ENCODE peak calls at places on chromosome 15, in nine cellular contexts. P is cardiac muscle cell, V is psoas muscle, T is A549, D is left ventricle myocardium inferior, R is neural progenitor cell, E is heart left ventricle, F is sigmoid colon, J is pancreas. Q is an unnamed sample. For H3K4me1, the result is how much of the 10 kb centered on the place peaks cover.

GRCh38 chr15:58066042-58066867 is 744 bp upstream of the ALDH1A2 start:
- DNase-seq in P (peak), F (peak), E (peak), V (peak), D (peak), J (peak), R (peak), T (peak), Q (peak)

GRCh38 chr15:55499158-55499557 is 8.9 kb downstream of the DNAAF4 start:
- DNase-seq in E (no peak), D (no peak), V (no peak), T (no peak), R (peak), F (no peak), P (no peak), J (no peak), Q (no peak)

GRCh38 chr15:78626611-78627010 is 5.8 kb upstream of the CHRNA3 start:
- DNase-seq in D (no peak), P (no peak), T (no peak), F (no peak), E (no peak), R (no peak), V (no peak), J (no peak), Q (no peak)

GRCh38 chr15:58521293-58521991 is 89.7 kb downstream of the LIPC start:
- DNase-seq in J (no peak), D (peak), V (no peak), E (peak), R (no peak), P (peak), F (no peak), T (peak), Q (peak)

GRCh38 chr15:80559320-80559693 is 135.8 kb upstream of the ABHD17C start:
- DNase-seq in J (no peak), V (no peak), P (no peak), D (no peak), T (no peak), F (no peak), R (no peak), E (no peak), Q (no peak)

GRCh38 chr15:91867581-91868026 is 14.1 kb downstream of the SLCO3A1 start:
- DNase-seq in V (peak), R (no peak), P (peak), J (peak), T (peak), E (peak), D (peak), F (peak), Q (peak)

GRCh38 chr15:92869977-92870644 is 30.0 kb upstream of the CHD2 start:
- DNase-seq in R (no peak), E (no peak), F (peak), D (no peak), V (no peak), T (peak), P (peak), J (no peak), Q (no peak)

GRCh38 chr15:91963051-91963450 is 109.5 kb downstream of the SLCO3A1 start:
- DNase-seq in T (no peak), E (no peak), V (no peak), D (no peak), R (peak), J (no peak), P (no peak), F (no peak), Q (no peak)

GRCh38 chr15:39287322-39288195 is 293.3 kb upstream of the THBS1 start:
- DNase-seq in D (no peak), T (no peak), V (no peak), F (no peak), J (no peak), E (no peak), P (no peak), R (no peak), Q (no peak)

GRCh38 chr15:66703540-66703941 is 1.5 kb downstream of the SMAD6 start:
- DNase-seq in V (peak), J (peak), F (no peak), R (peak), E (peak), P (peak), T (no peak), D (peak), Q (no peak)

GRCh38 chr15:85997618-85998017 is 82.1 kb upstream of the AGBL1 start:
- DNase-seq in D (no peak), T (no peak), P (no peak), J (no peak), F (no peak), R (no peak), V (no peak), E (no peak), Q (no peak)

GRCh38 chr15:77030928-77031375 is 36.0 kb downstream of the PSTPIP1 start:
- DNase-seq in V (peak), D (no peak), E (peak), P (no peak), T (no peak), F (peak), R (peak), J (peak), Q (no peak)

GRCh38 chr15:84685304-84685703 is 27.3 kb upstream of the NMB start:
- DNase-seq in T (peak), P (peak), J (no peak), V (peak), R (no peak), E (no peak), F (peak), D (peak), Q (no peak)

GRCh38 chr15:85543741-85544155 is 163.3 kb downstream of the AKAP13 start:
- DNase-seq in R (no peak), P (no peak), D (peak), F (peak), T (no peak), J (peak), E (peak), V (peak), Q (peak)

GRCh38 chr15:67110958-67111864 is 45.8 kb downstream of the SMAD3 start:
- DNase-seq in J (no peak), R (no peak), F (no peak), V (no peak), E (no peak), D (no peak), P (no peak), T (no peak), Q (no peak)

GRCh38 chr15:56698268-56698667 is 35.0 kb downstream of the ZNF280D start:
- DNase-seq in F (no peak), T (no peak), D (no peak), E (no peak), R (no peak), J (no peak), V (no peak), P (no peak), Q (no peak)

GRCh38 chr15:31236184-31237041 is 90.2 kb upstream of the KLF13 start:
- DNase-seq in F (peak), E (peak), T (peak), V (peak), J (peak), D (peak), R (no peak), P (peak), Q (peak)

GRCh38 chr15:77027697-77028450 is 32.9 kb downstream of the PSTPIP1 start:
- DNase-seq in J (peak), P (peak), E (peak), V (peak), D (no peak), T (no peak), F (peak), R (peak), Q (no peak)

GRCh38 chr15:29819979-29820801 is 2.1 kb downstream of the TJP1 start:
- DNase-seq in T (no peak), D (no peak), P (no peak), E (no peak), V (no peak), J (no peak), F (no peak), R (no peak), Q (no peak)

GRCh38 chr15:38623744-38624143 is 59.1 kb upstream of the RASGRP1 start:
- DNase-seq in P (no peak), D (peak), J (no peak), F (no peak), R (no peak), T (no peak), V (no peak), E (no peak), Q (peak)

GRCh38 chr15:93152951-93153350 is 63.9 kb upstream of the RGMA start:
- DNase-seq in V (peak), F (peak), T (no peak), J (peak), R (no peak), P (peak), D (peak), E (peak), Q (peak)

GRCh38 chr15:90386221-90386620 is 1.8 kb upstream of the IQGAP1 start:
- DNase-seq in V (no peak), F (no peak), J (no peak), E (no peak), D (no peak), P (no peak), T (no peak), R (no peak), Q (no peak)
- H3K4me1 ChIP-seq in V (under half), F (under half), J (under half), E (under half), D (under half), P (under half), T (under half), R (under half), Q (under half)

DNA sequence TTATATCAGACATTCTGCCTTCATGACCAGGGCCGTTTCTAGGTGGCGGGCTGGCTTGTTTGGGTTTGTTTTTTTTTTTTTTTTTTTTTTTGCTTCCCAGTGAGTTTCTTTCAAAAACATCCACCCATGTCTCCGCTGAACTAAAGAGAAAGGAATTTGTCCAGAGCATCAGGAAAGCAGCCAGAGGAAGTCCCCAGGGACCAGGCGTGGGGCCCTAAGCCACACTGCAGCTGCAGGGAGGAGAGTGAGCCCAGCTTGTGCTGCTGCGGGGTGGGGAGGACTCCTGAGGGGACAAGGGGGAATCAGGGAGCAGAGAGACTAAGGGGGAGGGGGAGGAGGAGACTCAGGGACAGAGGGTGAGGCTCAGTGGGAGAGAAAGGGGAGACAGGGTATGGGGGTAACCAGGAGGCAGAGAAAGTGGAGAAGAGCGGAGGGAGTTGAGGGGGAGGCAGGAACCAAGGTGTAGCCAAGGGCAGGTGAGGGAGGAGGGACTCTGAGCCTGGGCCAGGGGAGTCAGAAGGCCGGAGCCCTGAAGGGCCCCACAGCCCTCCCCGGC is 49.5 kb downstream of the CYP11A1 start:
- DNase-seq in V (peak), R (no peak), P (peak), E (peak), T (peak), D (peak), J (peak), F (peak), Q (peak)
- H3K27ac ChIP-seq in V (peak), R (no peak), P (no peak), E (peak), T (peak), D (peak), J (no peak), F (peak), Q (peak)

DNA sequence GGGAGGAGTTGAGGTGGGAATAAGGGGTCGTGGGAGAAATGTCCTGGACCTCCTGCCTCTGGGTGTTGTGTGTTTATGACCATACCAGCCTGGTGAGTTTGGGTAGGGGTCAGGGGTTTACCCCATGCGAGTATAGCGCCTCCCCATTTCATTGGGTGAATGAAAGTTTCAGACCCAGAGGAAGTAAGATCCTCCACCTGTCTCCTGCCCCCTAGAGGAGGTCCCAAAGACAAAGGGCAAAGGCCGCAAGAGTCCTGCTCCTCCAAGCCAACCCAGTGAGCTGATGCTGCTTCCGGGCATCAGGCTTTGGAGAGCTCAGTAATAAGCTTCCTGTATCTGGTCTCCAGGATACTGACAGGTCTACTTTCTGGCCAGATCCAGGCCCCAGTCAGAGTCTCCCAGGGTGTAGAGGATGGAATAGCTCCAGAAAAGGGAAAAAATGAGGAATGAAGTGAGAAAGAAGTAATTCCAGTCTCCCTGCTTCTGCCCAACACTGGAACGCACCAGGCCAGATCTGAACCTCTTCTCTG is 6.4 kb upstream of the TBC1D21 start:
- DNase-seq in D (no peak), P (no peak), V (no peak), T (no peak), E (no peak), J (no peak), F (no peak), R (peak), Q (no peak)
- TF ChIP-seq CTCF in D (peak), P (peak), V (no peak), T (no peak), E (no peak), J (no peak), F (no peak), R (peak), Q (peak)

GRCh38 chr15:63971427-63971805 is 74.9 kb downstream of the DAPK2 start:
- DNase-seq in F (no peak), E (no peak), R (no peak), V (peak), J (no peak), T (no peak), P (no peak), D (no peak), Q (no peak)

GRCh38 chr15:63973212-63974009 is 72.9 kb downstream of the DAPK2 start:
- DNase-seq in D (no peak), P (no peak), E (no peak), J (no peak), R (no peak), F (no peak), T (peak), V (no peak), Q (no peak)

GRCh38 chr15:63972801-63973200 is 73.5 kb downstream of the DAPK2 start:
- DNase-seq in P (no peak), J (no peak), E (no peak), T (no peak), D (no peak), F (no peak), V (no peak), R (peak), Q (no peak)

GRCh38 chr15:63971904-63972303 is 74.4 kb downstream of the DAPK2 start:
- DNase-seq in R (no peak), P (no peak), V (no peak), F (no peak), D (no peak), E (no peak), T (no peak), J (no peak), Q (no peak)

DNA sequence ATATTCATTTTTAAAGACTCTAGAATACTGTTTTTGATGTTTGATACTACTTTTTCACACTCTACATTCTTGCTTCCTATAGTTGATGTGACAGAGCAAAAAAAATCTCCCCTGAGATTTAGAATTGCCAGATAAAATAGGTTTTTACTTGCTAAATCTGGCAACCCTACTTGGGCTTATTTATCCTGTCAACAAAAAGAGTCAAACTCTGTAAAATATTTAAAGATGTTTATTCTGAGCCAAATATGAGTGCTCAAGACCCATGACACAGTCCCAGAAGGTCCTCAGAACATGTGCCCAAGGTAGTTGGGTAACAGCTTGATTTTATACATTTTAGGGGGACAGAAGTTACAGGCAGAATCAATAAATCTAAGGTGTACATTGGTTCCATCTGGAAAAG is 72.2 kb downstream of the DAPK2 start:
- DNase-seq in T (no peak), R (no peak), D (no peak), E (no peak), J (no peak), F (no peak), V (no peak), P (no peak), Q (no peak)
- H3K4me1 ChIP-seq in T (under half), R (under half), D (half or more), E (half or more), J (under half), F (under half), V (half or more), P (under half), Q (under half)

GRCh38 chr15:49844390-49844789 is 223.5 kb downstream of the DTWD1 start:
- DNase-seq in D (no peak), T (no peak), P (no peak), V (no peak), E (no peak), F (no peak), R (no peak), J (no peak), Q (no peak)
- H3K27ac ChIP-seq in D (no peak), T (peak), P (no peak), V (no peak), E (no peak), F (no peak), R (no peak), J (no peak), Q (no peak)

GRCh38 chr15:69749797-69750196 is 297.2 kb downstream of the RPLP1 start:
- DNase-seq in D (no peak), J (no peak), R (no peak), E (no peak), T (peak), V (no peak), F (no peak), P (no peak), Q (no peak)
- TF ChIP-seq CTCF in D (peak), J (no peak), R (no peak), E (no peak), T (peak), V (no peak), F (no peak), P (peak), Q (no peak)

GRCh38 chr15:100861511-100861991 is 18.1 kb upstream of the ALDH1A3 start:
- DNase-seq in E (peak), T (no peak), D (peak), V (peak), J (no peak), R (peak), F (peak), P (peak), Q (peak)
- H3K4me1 ChIP-seq in E (under half), T (under half), D (under half), V (under half), J (under half), R (under half), F (under half), P (under half), Q (under half)

DNA sequence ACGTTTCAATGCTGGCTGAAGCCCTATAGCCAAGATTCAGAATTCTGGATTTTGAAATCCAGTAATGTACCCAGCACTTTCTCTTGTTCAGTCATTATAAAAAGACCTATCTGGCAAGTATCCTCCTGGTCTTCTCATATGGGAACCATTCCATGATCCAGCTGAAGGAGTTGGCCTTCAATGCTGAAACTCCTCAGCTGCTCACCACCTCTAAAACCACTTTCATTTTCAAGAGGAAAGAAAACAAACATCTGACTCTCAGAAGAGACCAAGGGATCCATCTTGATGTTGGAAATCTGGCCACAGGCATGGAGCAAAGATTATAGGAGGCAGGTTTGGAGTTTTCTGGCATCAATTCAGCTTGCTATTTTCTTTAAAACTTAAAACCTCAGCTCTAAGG is 235.4 kb downstream of the FMN1 start:
- DNase-seq in F (no peak), R (no peak), J (no peak), E (no peak), P (peak), D (no peak), T (no peak), V (no peak), Q (no peak)
- H3K27ac ChIP-seq in F (peak), R (no peak), J (no peak), E (no peak), P (no peak), D (peak), T (no peak), V (no peak), Q (no peak)

DNA sequence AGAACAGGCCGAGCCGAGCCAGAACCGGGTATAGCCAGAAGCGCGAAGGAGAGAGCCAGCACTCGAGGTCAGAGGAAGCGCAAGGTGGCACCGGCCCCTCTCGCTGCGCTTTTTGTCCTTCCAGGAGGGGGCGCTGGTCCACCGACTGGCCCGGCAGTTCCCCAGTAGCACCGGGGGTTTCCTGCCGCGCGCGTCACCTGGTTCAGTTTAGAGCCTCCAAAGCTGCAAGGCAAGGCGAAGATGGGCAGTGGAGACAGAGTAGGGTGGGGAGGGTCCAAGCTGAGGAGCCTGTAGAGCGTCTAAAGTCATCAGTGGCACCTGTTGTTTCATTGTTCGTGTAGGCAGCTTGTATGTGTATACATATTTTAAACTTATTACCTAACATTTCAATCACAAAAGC is 7.6 kb upstream of the NR2E3 start:
- DNase-seq in F (no peak), E (no peak), V (no peak), R (peak), J (peak), D (no peak), T (no peak), P (no peak), Q (no peak)
- TF ChIP-seq CTCF in F (no peak), E (no peak), V (peak), R (peak), J (no peak), D (peak), T (peak), P (peak), Q (no peak)

GRCh38 chr15:82124331-82125263 is 78.8 kb upstream of the MEX3B start:
- DNase-seq in P (no peak), T (no peak), R (no peak), V (no peak), E (no peak), D (no peak), F (no peak), J (no peak), Q (no peak)
- H3K4me1 ChIP-seq in P (under half), T (under half), R (under half), V (under half), E (under half), D (under half), F (under half), J (under half), Q (under half)

Q was measured in heart right ventricle.